ENCODE peak calls at places on chromosomes 13 and 19, in eight cellular contexts. One of them, this sample, is unnamed.

GRCh38 chr19:41521860-41522555 is 54.0 kb upstream of the CEACAM21 start:
- DNase-seq in AG09309: no peak
- DNase-seq in fibroblast of lung: no peak
- DNase-seq in HCT116: no peak
- DNase-seq in GM10248: no peak
- DNase-seq in IMR-90: no peak
- DNase-seq in fibroblast of villous mesenchyme: no peak
- DNase-seq in cardiac muscle cell: no peak
- DNase-seq in this sample: no peak

GRCh38 chr13:45473627-45474026 is 8.9 kb downstream of the COG3 start:
- DNase-seq in GM10248: no peak
- DNase-seq in AG09309: no peak
- DNase-seq in fibroblast of villous mesenchyme: no peak
- DNase-seq in HCT116: no peak
- DNase-seq in fibroblast of lung: no peak
- DNase-seq in IMR-90: no peak
- DNase-seq in cardiac muscle cell: no peak
- DNase-seq in this sample: no peak

GRCh38 chr13:45331981-45332830 is 8.8 kb downstream of the TPT1 start:
- DNase-seq in fibroblast of villous mesenchyme: peak; percentile 90
- DNase-seq in AG09309: peak; percentile 95
- DNase-seq in GM10248: no peak
- DNase-seq in fibroblast of lung: peak; percentile 93
- DNase-seq in IMR-90: peak; percentile 88
- DNase-seq in cardiac muscle cell: peak; percentile 95
- DNase-seq in HCT116: peak; percentile 85
- DNase-seq in this sample: peak; percentile 98

GRCh38 chr13:113145911-113146598 is 12.4 kb upstream of the PROZ start:
- DNase-seq in IMR-90: no peak
- DNase-seq in HCT116: no peak
- DNase-seq in GM10248: no peak
- DNase-seq in AG09309: no peak
- DNase-seq in fibroblast of lung: no peak
- DNase-seq in fibroblast of villous mesenchyme: no peak
- DNase-seq in cardiac muscle cell: no peak
- DNase-seq in this sample: no peak

GRCh38 chr19:29976151-29976943 is 34.3 kb downstream of the URI1 start:
- DNase-seq in HCT116: no peak
- DNase-seq in IMR-90: no peak
- DNase-seq in cardiac muscle cell: no peak
- DNase-seq in AG09309: no peak
- DNase-seq in fibroblast of lung: no peak
- DNase-seq in fibroblast of villous mesenchyme: no peak
- DNase-seq in GM10248: no peak
- DNase-seq in this sample: no peak

GRCh38 chr13:20461481-20461859 is 64.2 kb downstream of the CRYL1 start:
- DNase-seq in IMR-90: peak; percentile 49
- DNase-seq in fibroblast of lung: peak; percentile 79
- DNase-seq in HCT116: no peak
- DNase-seq in GM10248: no peak
- DNase-seq in fibroblast of villous mesenchyme: peak; percentile 30
- DNase-seq in cardiac muscle cell: peak; percentile 52
- DNase-seq in AG09309: no peak
- DNase-seq in this sample: peak; percentile 32

GRCh38 chr19:43618921-43619261 is 538 bp downstream of the ZNF428 start:
- DNase-seq in fibroblast of villous mesenchyme: no peak
- DNase-seq in IMR-90: peak; percentile 8
- DNase-seq in cardiac muscle cell: peak; percentile 47
- DNase-seq in fibroblast of lung: no peak
- DNase-seq in GM10248: peak; percentile 74
- DNase-seq in AG09309: no peak
- DNase-seq in HCT116: no peak
- DNase-seq in this sample: no peak

GRCh38 chr19:7603919-7604318 is 8.3 kb downstream of the CAMSAP3 start:
- DNase-seq in cardiac muscle cell: peak; percentile 43
- DNase-seq in fibroblast of villous mesenchyme: peak; percentile 44
- DNase-seq in fibroblast of lung: no peak
- DNase-seq in AG09309: no peak
- DNase-seq in IMR-90: no peak
- DNase-seq in HCT116: no peak
- DNase-seq in GM10248: no peak
- DNase-seq in this sample: no peak

GRCh38 chr19:46791944-46792343 is 3.5 kb upstream of the SLC1A5 start:
- DNase-seq in cardiac muscle cell: no peak
- DNase-seq in AG09309: no peak
- DNase-seq in IMR-90: no peak
- DNase-seq in HCT116: no peak
- DNase-seq in GM10248: no peak
- DNase-seq in fibroblast of villous mesenchyme: peak; percentile 63
- DNase-seq in fibroblast of lung: no peak
- DNase-seq in this sample: no peak

GRCh38 chr13:35485451-35485850 is 9.0 kb upstream of the MAB21L1 start:
- DNase-seq in GM10248: no peak
- DNase-seq in HCT116: no peak
- DNase-seq in fibroblast of lung: no peak
- DNase-seq in IMR-90: no peak
- DNase-seq in cardiac muscle cell: no peak
- DNase-seq in AG09309: no peak
- DNase-seq in fibroblast of villous mesenchyme: no peak
- DNase-seq in this sample: no peak

GRCh38 chr19:10122066-10122465 is 2.4 kb upstream of the EIF3G start:
- DNase-seq in fibroblast of lung: peak; percentile 64
- DNase-seq in GM10248: no peak
- DNase-seq in cardiac muscle cell: peak; percentile 54
- DNase-seq in HCT116: no peak
- DNase-seq in AG09309: peak; percentile 34
- DNase-seq in IMR-90: peak; percentile 70
- DNase-seq in fibroblast of villous mesenchyme: peak; percentile 75
- DNase-seq in this sample: peak; percentile 81

GRCh38 chr19:14949876-14950275 is 8.6 kb downstream of the OR7C2 start:
- DNase-seq in cardiac muscle cell: no peak
- DNase-seq in fibroblast of lung: no peak
- DNase-seq in GM10248: no peak
- DNase-seq in IMR-90: no peak
- DNase-seq in AG09309: no peak
- DNase-seq in HCT116: no peak
- DNase-seq in fibroblast of villous mesenchyme: no peak
- DNase-seq in this sample: no peak

GRCh38 chr19:3536429-3537100 is 2.4 kb upstream of the TEKTIP1 start:
- DNase-seq in fibroblast of lung: no peak
- DNase-seq in IMR-90: no peak
- DNase-seq in GM10248: no peak
- DNase-seq in fibroblast of villous mesenchyme: no peak
- DNase-seq in AG09309: no peak
- DNase-seq in cardiac muscle cell: no peak
- DNase-seq in HCT116: no peak
- DNase-seq in this sample: no peak

GRCh38 chr19:2084993-2085720 is 11.0 kb downstream of the MOB3A start:
- DNase-seq in IMR-90: no peak
- DNase-seq in cardiac muscle cell: peak; percentile 60
- DNase-seq in HCT116: no peak
- DNase-seq in fibroblast of villous mesenchyme: peak; percentile 43
- DNase-seq in GM10248: peak; percentile 88
- DNase-seq in AG09309: no peak
- DNase-seq in fibroblast of lung: peak; percentile 46
- DNase-seq in this sample: peak; percentile 33

GRCh38 chr13:104816716-104817115 is 1718.7 kb downstream of the EFNB2 start:
- DNase-seq in GM10248: no peak
- DNase-seq in cardiac muscle cell: no peak
- DNase-seq in HCT116: no peak
- DNase-seq in AG09309: no peak
- DNase-seq in fibroblast of villous mesenchyme: no peak
- DNase-seq in fibroblast of lung: peak; percentile 21
- DNase-seq in IMR-90: no peak
- DNase-seq in this sample: no peak

GRCh38 chr13:53126803-53127202 is 98.2 kb downstream of the OLFM4 start:
- DNase-seq in GM10248: no peak
- DNase-seq in fibroblast of villous mesenchyme: no peak
- DNase-seq in IMR-90: peak; percentile 65
- DNase-seq in AG09309: no peak
- DNase-seq in HCT116: no peak
- DNase-seq in fibroblast of lung: peak; percentile 9
- DNase-seq in cardiac muscle cell: peak; percentile 68
- DNase-seq in this sample: no peak

GRCh38 chr13:112446867-112447266 is 70.7 kb downstream of the SPACA7 start:
- DNase-seq in GM10248: no peak
- DNase-seq in IMR-90: no peak
- DNase-seq in cardiac muscle cell: no peak
- DNase-seq in AG09309: no peak
- DNase-seq in HCT116: no peak
- DNase-seq in fibroblast of lung: no peak
- DNase-seq in fibroblast of villous mesenchyme: no peak
- DNase-seq in this sample: no peak

GRCh38 chr13:27079421-27079958 is 92.1 kb downstream of the USP12 start:
- DNase-seq in GM10248: no peak
- DNase-seq in fibroblast of villous mesenchyme: peak; percentile 63
- DNase-seq in HCT116: no peak
- DNase-seq in IMR-90: peak; percentile 67
- DNase-seq in fibroblast of lung: peak; percentile 94
- DNase-seq in AG09309: peak; percentile 86
- DNase-seq in cardiac muscle cell: peak; percentile 72
- DNase-seq in this sample: peak; percentile 73

GRCh38 chr13:73090116-73090811 is 31.5 kb downstream of the KLF5 start:
- DNase-seq in GM10248: no peak
- DNase-seq in AG09309: peak; percentile 46
- DNase-seq in cardiac muscle cell: peak; percentile 64
- DNase-seq in HCT116: peak; percentile 96
- DNase-seq in fibroblast of villous mesenchyme: peak; percentile 69
- DNase-seq in fibroblast of lung: peak; percentile 95
- DNase-seq in IMR-90: peak; percentile 91
- DNase-seq in this sample: peak; percentile 85

GRCh38 chr19:48591021-48591420 is 15.5 kb upstream of the SPACA4 start:
- DNase-seq in fibroblast of lung: no peak
- DNase-seq in HCT116: no peak
- DNase-seq in GM10248: no peak
- DNase-seq in cardiac muscle cell: peak; percentile 30
- DNase-seq in AG09309: no peak
- DNase-seq in fibroblast of villous mesenchyme: no peak
- DNase-seq in IMR-90: no peak
- DNase-seq in this sample: peak; percentile 23

GRCh38 chr19:6914321-6914720 is 26.9 kb downstream of the ADGRE1 start:
- DNase-seq in HCT116: no peak
- DNase-seq in cardiac muscle cell: no peak
- DNase-seq in AG09309: no peak
- DNase-seq in GM10248: no peak
- DNase-seq in fibroblast of villous mesenchyme: no peak
- DNase-seq in fibroblast of lung: no peak
- DNase-seq in IMR-90: no peak
- DNase-seq in this sample: no peak

GRCh38 chr13:33351324-33351723 is 65.8 kb upstream of the STARD13 start:
- DNase-seq in cardiac muscle cell: peak; percentile 69
- DNase-seq in GM10248: peak; percentile 24
- DNase-seq in IMR-90: peak; percentile 64
- DNase-seq in AG09309: peak; percentile 38
- DNase-seq in HCT116: peak; percentile 27
- DNase-seq in fibroblast of lung: peak; percentile 63
- DNase-seq in fibroblast of villous mesenchyme: peak; percentile 51
- DNase-seq in this sample: peak; percentile 76

DNA sequence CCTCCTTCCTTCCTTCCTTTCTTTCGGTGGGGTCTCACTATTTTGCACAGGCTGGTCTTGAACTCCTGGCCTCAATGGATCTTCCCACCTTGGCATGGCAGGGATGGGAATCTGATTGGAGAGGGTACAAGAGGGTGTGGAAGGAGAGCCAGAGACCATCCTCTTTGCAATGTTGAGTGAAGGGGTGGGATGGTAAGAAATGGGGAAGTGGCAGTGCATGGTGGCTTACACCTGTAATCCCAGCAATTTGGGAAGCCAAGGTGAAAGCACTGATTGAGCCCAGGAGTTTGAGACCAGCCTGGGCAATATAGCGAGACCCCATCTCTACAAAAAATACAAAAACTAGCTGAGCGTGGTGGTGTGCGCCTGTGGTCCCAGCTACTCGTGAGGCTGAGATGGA is 5.5 kb downstream of the BLOC1S3 start:
- DNase-seq in AG09309: no peak
- DNase-seq in HCT116: no peak
- DNase-seq in fibroblast of villous mesenchyme: no peak
- DNase-seq in GM10248: no peak
- DNase-seq in IMR-90: no peak
- DNase-seq in fibroblast of lung: no peak
- DNase-seq in cardiac muscle cell: no peak
- DNase-seq in this sample: no peak
- TF ChIP-seq CTCF in AG09309: no peak
- TF ChIP-seq CTCF in HCT116: no peak
- TF ChIP-seq CTCF in fibroblast of villous mesenchyme: no peak
- TF ChIP-seq CTCF in GM10248: no peak
- TF ChIP-seq CTCF in IMR-90: no peak
- TF ChIP-seq CTCF in fibroblast of lung: no peak
- TF ChIP-seq CTCF in cardiac muscle cell: no peak
- TF ChIP-seq CTCF in this sample: no peak

GRCh38 chr19:50258918-50259372 is 55.5 kb downstream of the MYH14 start:
- DNase-seq in fibroblast of villous mesenchyme: no peak
- DNase-seq in IMR-90: no peak
- DNase-seq in cardiac muscle cell: peak; percentile 5
- DNase-seq in fibroblast of lung: no peak
- DNase-seq in HCT116: no peak
- DNase-seq in GM10248: no peak
- DNase-seq in AG09309: no peak
- DNase-seq in this sample: no peak
- TF ChIP-seq CTCF in fibroblast of villous mesenchyme: no peak
- TF ChIP-seq CTCF in IMR-90: no peak
- TF ChIP-seq CTCF in cardiac muscle cell: peak; percentile 53
- TF ChIP-seq CTCF in fibroblast of lung: peak; percentile 3
- TF ChIP-seq CTCF in HCT116: peak; percentile 69
- TF ChIP-seq CTCF in GM10248: peak; percentile 29
- TF ChIP-seq CTCF in AG09309: peak; percentile 42
- TF ChIP-seq CTCF in this sample: peak; percentile 45

GRCh38 chr19:54648129-54648528 is 14.7 kb upstream of the LILRB4 start:
- DNase-seq in AG09309: no peak
- DNase-seq in fibroblast of villous mesenchyme: no peak
- DNase-seq in IMR-90: no peak
- DNase-seq in HCT116: no peak
- DNase-seq in cardiac muscle cell: no peak
- DNase-seq in GM10248: no peak
- DNase-seq in fibroblast of lung: no peak
- DNase-seq in this sample: no peak

GRCh38 chr19:54650108-54650666 is 12.6 kb upstream of the LILRB4 start:
- DNase-seq in fibroblast of villous mesenchyme: no peak
- DNase-seq in HCT116: no peak
- DNase-seq in IMR-90: no peak
- DNase-seq in fibroblast of lung: no peak
- DNase-seq in cardiac muscle cell: no peak
- DNase-seq in AG09309: no peak
- DNase-seq in GM10248: no peak
- DNase-seq in this sample: no peak

GRCh38 chr19:54654447-54655321 is 8.1 kb upstream of the LILRB4 start:
- DNase-seq in cardiac muscle cell: no peak
- DNase-seq in fibroblast of villous mesenchyme: no peak
- DNase-seq in IMR-90: no peak
- DNase-seq in AG09309: no peak
- DNase-seq in fibroblast of lung: no peak
- DNase-seq in GM10248: peak; percentile 43
- DNase-seq in HCT116: peak; percentile 16
- DNase-seq in this sample: no peak

GRCh38 chr19:54653181-54653809 is 9.5 kb upstream of the LILRB4 start:
- DNase-seq in AG09309: no peak
- DNase-seq in fibroblast of lung: peak; percentile 3
- DNase-seq in IMR-90: peak; percentile 7
- DNase-seq in HCT116: peak; percentile 31
- DNase-seq in cardiac muscle cell: peak; percentile 29
- DNase-seq in GM10248: peak; percentile 59
- DNase-seq in fibroblast of villous mesenchyme: peak; percentile 16
- DNase-seq in this sample: peak; percentile 42
- TF ChIP-seq CTCF in AG09309: peak; percentile 42
- TF ChIP-seq CTCF in fibroblast of lung: peak; percentile 18
- TF ChIP-seq CTCF in IMR-90: peak; percentile 46
- TF ChIP-seq CTCF in HCT116: peak; percentile 44
- TF ChIP-seq CTCF in cardiac muscle cell: peak; percentile 43
- TF ChIP-seq CTCF in GM10248: peak; percentile 66
- TF ChIP-seq CTCF in fibroblast of villous mesenchyme: peak; percentile 36
- TF ChIP-seq CTCF in this sample: peak; percentile 39

GRCh38 chr19:49838816-49839588 is 12.0 kb upstream of the PTOV1 start:
- DNase-seq in fibroblast of lung: no peak
- DNase-seq in fibroblast of villous mesenchyme: no peak
- DNase-seq in AG09309: no peak
- DNase-seq in HCT116: no peak
- DNase-seq in cardiac muscle cell: no peak
- DNase-seq in IMR-90: no peak
- DNase-seq in GM10248: no peak
- DNase-seq in this sample: no peak
- TF ChIP-seq CTCF in fibroblast of lung: no peak
- TF ChIP-seq CTCF in fibroblast of villous mesenchyme: no peak
- TF ChIP-seq CTCF in AG09309: no peak
- TF ChIP-seq CTCF in HCT116: no peak
- TF ChIP-seq CTCF in cardiac muscle cell: no peak
- TF ChIP-seq CTCF in IMR-90: no peak
- TF ChIP-seq CTCF in GM10248: no peak
- TF ChIP-seq CTCF in this sample: no peak

This sample was measured in cardiac fibroblast.